ENCODE peak calls at places on chromosomes 2 and 18, in five cellular contexts. One of them, this sample, is unnamed. For H3K79me2 and H3K9me3, the result is how much of the 10 kb centered on the place peaks cover.

GRCh38 chr2:74002515-74003391 is 18.0 kb downstream of the TET3 start:
- DNase-seq in fibroblast of lung: peak
- DNase-seq in neural progenitor cell: peak
- DNase-seq in MM.1S: peak
- DNase-seq in PC-9: no peak
- DNase-seq in this sample: peak

GRCh38 chr18:42614619-42615293 is 500.7 kb downstream of the RIT2 start:
- DNase-seq in MM.1S: no peak
- DNase-seq in neural progenitor cell: no peak
- DNase-seq in fibroblast of lung: peak
- DNase-seq in PC-9: no peak
- DNase-seq in this sample: no peak

GRCh38 chr18:48893559-48894265 is 57.1 kb downstream of the SMAD7 start:
- DNase-seq in neural progenitor cell: no peak
- DNase-seq in MM.1S: no peak
- DNase-seq in PC-9: no peak
- DNase-seq in fibroblast of lung: no peak
- DNase-seq in this sample: no peak

GRCh38 chr2:72378737-72379346 is 231.2 kb upstream of the CYP26B1 start:
- DNase-seq in PC-9: no peak
- DNase-seq in fibroblast of lung: peak
- DNase-seq in MM.1S: no peak
- DNase-seq in neural progenitor cell: no peak
- DNase-seq in this sample: no peak

GRCh38 chr18:9494778-9495302 is 19.5 kb downstream of the RALBP1 start:
- DNase-seq in fibroblast of lung: peak
- DNase-seq in PC-9: no peak
- DNase-seq in MM.1S: peak
- DNase-seq in neural progenitor cell: no peak
- DNase-seq in this sample: no peak

GRCh38 chr2:132255714-132256113 is 94.0 kb upstream of the ANKRD30BL start:
- DNase-seq in fibroblast of lung: no peak
- DNase-seq in MM.1S: no peak
- DNase-seq in PC-9: no peak
- DNase-seq in neural progenitor cell: no peak
- DNase-seq in this sample: no peak

GRCh38 chr2:120867290-120868231 is 131.9 kb downstream of the GLI2 start:
- DNase-seq in fibroblast of lung: peak
- DNase-seq in MM.1S: no peak
- DNase-seq in neural progenitor cell: peak
- DNase-seq in PC-9: peak
- DNase-seq in this sample: peak

GRCh38 chr2:128440087-128440665 is 121.5 kb upstream of the HS6ST1 start:
- DNase-seq in fibroblast of lung: no peak
- DNase-seq in PC-9: no peak
- DNase-seq in MM.1S: no peak
- DNase-seq in neural progenitor cell: no peak
- DNase-seq in this sample: no peak

GRCh38 chr2:73053316-73054114 is 18.0 kb downstream of the SFXN5 start:
- DNase-seq in fibroblast of lung: peak
- DNase-seq in PC-9: no peak
- DNase-seq in MM.1S: no peak
- DNase-seq in neural progenitor cell: no peak
- DNase-seq in this sample: peak

GRCh38 chr2:214481204-214481603 is 70.3 kb downstream of the VWC2L start:
- DNase-seq in PC-9: no peak
- DNase-seq in neural progenitor cell: peak
- DNase-seq in MM.1S: peak
- DNase-seq in fibroblast of lung: peak
- DNase-seq in this sample: peak

GRCh38 chr2:80199504-80199903 is 105.0 kb downstream of the LRRTM1 start:
- DNase-seq in MM.1S: no peak
- DNase-seq in neural progenitor cell: no peak
- DNase-seq in fibroblast of lung: no peak
- DNase-seq in PC-9: no peak
- DNase-seq in this sample: no peak

GRCh38 chr18:23716516-23716915 is 27.3 kb downstream of the LAMA3 start:
- DNase-seq in neural progenitor cell: no peak
- DNase-seq in fibroblast of lung: peak
- DNase-seq in MM.1S: no peak
- DNase-seq in PC-9: peak
- DNase-seq in this sample: peak

GRCh38 chr18:23779696-23780303 is 90.5 kb downstream of the LAMA3 start:
- DNase-seq in MM.1S: no peak
- DNase-seq in neural progenitor cell: no peak
- DNase-seq in fibroblast of lung: peak
- DNase-seq in PC-9: no peak
- DNase-seq in this sample: peak

GRCh38 chr18:59996370-59996966 is 96.7 kb downstream of the PMAIP1 start:
- DNase-seq in MM.1S: peak
- DNase-seq in fibroblast of lung: peak
- DNase-seq in neural progenitor cell: peak
- DNase-seq in PC-9: peak
- DNase-seq in this sample: peak

GRCh38 chr18:44700652-44701051 is 20.0 kb downstream of the SETBP1 start:
- DNase-seq in neural progenitor cell: no peak
- DNase-seq in PC-9: no peak
- DNase-seq in fibroblast of lung: peak
- DNase-seq in MM.1S: no peak
- DNase-seq in this sample: peak

GRCh38 chr2:227849906-227850305 is 21.5 kb upstream of the DAW1 start:
- DNase-seq in MM.1S: no peak
- DNase-seq in neural progenitor cell: no peak
- DNase-seq in fibroblast of lung: peak
- DNase-seq in PC-9: no peak
- DNase-seq in this sample: peak

GRCh38 chr2:13638181-13638580 is 921.4 kb downstream of the TRIB2 start:
- DNase-seq in MM.1S: no peak
- DNase-seq in PC-9: no peak
- DNase-seq in neural progenitor cell: no peak
- DNase-seq in fibroblast of lung: peak
- DNase-seq in this sample: peak

GRCh38 chr2:101018934-101019333 is 16.8 kb downstream of the RPL31 start:
- DNase-seq in PC-9: no peak
- DNase-seq in MM.1S: no peak
- DNase-seq in neural progenitor cell: no peak
- DNase-seq in fibroblast of lung: no peak
- DNase-seq in this sample: no peak

GRCh38 chr2:211033765-211034164 is 477.4 kb downstream of the CPS1 start:
- DNase-seq in neural progenitor cell: peak
- DNase-seq in PC-9: no peak
- DNase-seq in MM.1S: peak
- DNase-seq in fibroblast of lung: peak
- DNase-seq in this sample: peak

GRCh38 chr2:70930371-70931329 is 5.0 kb upstream of the ATP6V1B1 start:
- DNase-seq in MM.1S: no peak
- DNase-seq in PC-9: peak
- DNase-seq in neural progenitor cell: no peak
- DNase-seq in fibroblast of lung: no peak
- DNase-seq in this sample: no peak

GRCh38 chr2:241248897-241249296 is 60.4 kb downstream of the ANO7 start:
- DNase-seq in PC-9: no peak
- DNase-seq in MM.1S: no peak
- DNase-seq in fibroblast of lung: peak
- DNase-seq in neural progenitor cell: no peak
- DNase-seq in this sample: peak

GRCh38 chr2:234958746-234959395 is 7.1 kb downstream of the SH3BP4 start:
- DNase-seq in MM.1S: no peak
- DNase-seq in fibroblast of lung: no peak
- DNase-seq in PC-9: no peak
- DNase-seq in neural progenitor cell: no peak
- DNase-seq in this sample: no peak

GRCh38 chr2:124325667-124326425 is 300.8 kb downstream of the CNTNAP5 start:
- DNase-seq in MM.1S: no peak
- DNase-seq in neural progenitor cell: no peak
- DNase-seq in PC-9: no peak
- DNase-seq in fibroblast of lung: no peak
- DNase-seq in this sample: peak

GRCh38 chr2:231413921-231414476 is 18.5 kb downstream of the B3GNT7 start:
- DNase-seq in fibroblast of lung: no peak
- DNase-seq in MM.1S: no peak
- DNase-seq in neural progenitor cell: no peak
- DNase-seq in PC-9: no peak
- DNase-seq in this sample: no peak

GRCh38 chr18:79251021-79251420 is 144.7 kb upstream of the NFATC1 start:
- DNase-seq in MM.1S: no peak
- DNase-seq in neural progenitor cell: no peak
- DNase-seq in fibroblast of lung: peak
- DNase-seq in PC-9: no peak
- DNase-seq in this sample: no peak

GRCh38 chr18:26549486-26550435 is 1.4 kb upstream of the KCTD1 start:
- DNase-seq in fibroblast of lung: peak
- DNase-seq in neural progenitor cell: peak
- DNase-seq in MM.1S: peak
- DNase-seq in PC-9: peak
- DNase-seq in this sample: peak

GRCh38 chr2:217903859-217904613 is 98.8 kb downstream of the TNS1 start:
- DNase-seq in PC-9: no peak
- DNase-seq in MM.1S: no peak
- DNase-seq in neural progenitor cell: no peak
- DNase-seq in fibroblast of lung: peak
- DNase-seq in this sample: peak

GRCh38 chr2:194564422-194564821 is 1092.6 kb upstream of the SLC39A10 start:
- DNase-seq in MM.1S: peak
- DNase-seq in neural progenitor cell: no peak
- DNase-seq in fibroblast of lung: no peak
- DNase-seq in PC-9: no peak
- DNase-seq in this sample: no peak

GRCh38 chr2:132274000-132274399 is 112.2 kb upstream of the ANKRD30BL start:
- DNase-seq in MM.1S: no peak
- DNase-seq in PC-9: no peak
- DNase-seq in neural progenitor cell: no peak
- DNase-seq in fibroblast of lung: no peak
- DNase-seq in this sample: no peak

GRCh38 chr2:190447766-190448165 is 39.6 kb downstream of the MFSD6 start:
- DNase-seq in PC-9: no peak
- DNase-seq in neural progenitor cell: no peak
- DNase-seq in MM.1S: no peak
- DNase-seq in fibroblast of lung: no peak
- DNase-seq in this sample: no peak

GRCh38 chr2:112542974-112543760 is 902 bp downstream of the POLR1B start:
- DNase-seq in neural progenitor cell: peak
- DNase-seq in PC-9: no peak
- DNase-seq in MM.1S: peak
- DNase-seq in fibroblast of lung: peak
- DNase-seq in this sample: peak

GRCh38 chr2:136067465-136067864 is 50.5 kb downstream of the CXCR4 start:
- DNase-seq in PC-9: no peak
- DNase-seq in fibroblast of lung: no peak
- DNase-seq in neural progenitor cell: no peak
- DNase-seq in MM.1S: no peak
- DNase-seq in this sample: no peak

GRCh38 chr18:58542426-58543159 is 86.3 kb downstream of the ALPK2 start:
- DNase-seq in neural progenitor cell: no peak
- DNase-seq in MM.1S: no peak
- DNase-seq in PC-9: no peak
- DNase-seq in fibroblast of lung: no peak
- DNase-seq in this sample: peak
- TF ChIP-seq EZH2 in neural progenitor cell: no peak
- TF ChIP-seq EZH2 in MM.1S: no peak
- TF ChIP-seq EZH2 in PC-9: no peak
- TF ChIP-seq EZH2 in fibroblast of lung: no peak
- TF ChIP-seq EZH2 in this sample: no peak

GRCh38 chr2:36594849-36595248 is 3.1 kb downstream of the FEZ2 start:
- DNase-seq in fibroblast of lung: no peak
- DNase-seq in MM.1S: no peak
- DNase-seq in neural progenitor cell: no peak
- DNase-seq in PC-9: no peak
- DNase-seq in this sample: no peak

GRCh38 chr2:36597532-36598377 is at the start of gene FEZ2:
- DNase-seq in PC-9: peak
- DNase-seq in neural progenitor cell: peak
- DNase-seq in fibroblast of lung: peak
- DNase-seq in MM.1S: peak
- DNase-seq in this sample: peak

GRCh38 chr2:36596397-36596796 is 1.6 kb downstream of the FEZ2 start:
- DNase-seq in neural progenitor cell: no peak
- DNase-seq in PC-9: no peak
- DNase-seq in fibroblast of lung: no peak
- DNase-seq in MM.1S: no peak
- DNase-seq in this sample: no peak

GRCh38 chr2:36597003-36597531 is 901 bp downstream of the FEZ2 start:
- DNase-seq in fibroblast of lung: no peak
- DNase-seq in PC-9: no peak
- DNase-seq in MM.1S: no peak
- DNase-seq in neural progenitor cell: peak
- DNase-seq in this sample: no peak
- H3K79me2 ChIP-seq in fibroblast of lung: under half
- H3K79me2 ChIP-seq in PC-9: under half
- H3K79me2 ChIP-seq in MM.1S: under half
- H3K79me2 ChIP-seq in neural progenitor cell: under half
- H3K79me2 ChIP-seq in this sample: half or more

DNA sequence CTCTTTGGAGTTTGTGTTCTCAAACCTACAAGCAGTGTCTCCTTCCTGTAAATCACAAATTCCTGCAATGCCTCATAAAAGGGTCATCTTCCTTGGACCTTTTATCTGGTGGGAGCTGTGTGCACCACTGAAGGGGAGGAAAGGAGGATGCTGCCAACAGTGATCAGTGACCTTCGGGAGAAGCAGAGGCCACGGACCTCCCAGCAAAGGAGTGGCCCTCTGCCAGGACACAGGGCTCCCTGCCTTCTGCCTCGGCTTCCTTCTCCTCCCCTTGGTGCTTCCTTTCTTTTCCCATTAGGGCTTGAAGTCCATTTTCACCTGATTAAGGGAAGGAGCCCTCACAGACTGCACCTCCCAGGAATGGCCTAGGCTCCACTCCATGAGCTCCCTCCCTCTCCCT is 85.3 kb upstream of the ITGA6 start:
- DNase-seq in fibroblast of lung: no peak
- DNase-seq in MM.1S: no peak
- DNase-seq in PC-9: no peak
- DNase-seq in neural progenitor cell: no peak
- DNase-seq in this sample: no peak
- H3K9me3 ChIP-seq in fibroblast of lung: under half
- H3K9me3 ChIP-seq in MM.1S: under half
- H3K9me3 ChIP-seq in PC-9: under half
- H3K9me3 ChIP-seq in neural progenitor cell: under half
- H3K9me3 ChIP-seq in this sample: under half

DNA sequence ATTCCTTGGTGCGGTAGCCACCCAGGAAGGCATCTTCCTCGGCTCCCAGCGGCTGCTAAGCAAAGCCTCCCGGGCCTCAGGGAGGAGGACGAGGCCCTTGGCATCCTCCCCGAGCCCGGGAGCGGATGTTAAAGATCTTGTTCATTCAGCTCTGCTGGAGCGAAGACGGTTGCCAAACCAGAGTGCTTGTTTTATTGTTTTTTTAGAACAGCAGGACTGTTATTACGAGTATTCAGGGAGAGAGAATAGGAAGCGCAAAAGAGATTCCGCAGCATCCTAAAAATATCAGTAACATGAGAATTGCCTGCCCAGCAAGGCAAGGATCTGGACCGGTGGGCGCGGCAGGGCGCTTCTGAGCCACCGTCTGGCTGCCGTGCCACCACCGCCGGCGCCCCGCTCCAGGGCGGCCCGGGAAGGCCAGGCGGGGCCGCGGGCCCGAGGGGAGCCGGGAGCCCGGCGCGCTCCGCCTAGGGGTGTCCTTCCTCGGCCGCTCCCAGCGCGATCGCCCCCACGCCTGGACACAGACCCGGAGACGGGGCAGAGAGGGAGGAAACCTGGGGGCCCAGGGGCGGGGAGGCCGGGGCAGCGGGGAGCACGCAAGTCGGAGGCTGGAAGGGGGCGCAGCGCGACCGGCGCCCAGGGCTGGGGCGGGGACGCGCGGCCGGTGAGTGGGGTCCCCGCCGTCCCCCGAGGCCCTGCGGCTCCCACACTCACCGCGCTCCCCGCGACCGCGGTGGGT is 850 bp downstream of the CYS1 start:
- DNase-seq in PC-9: peak
- DNase-seq in fibroblast of lung: peak
- DNase-seq in neural progenitor cell: peak
- DNase-seq in MM.1S: no peak
- DNase-seq in this sample: peak
- TF ChIP-seq EZH2 in PC-9: peak
- TF ChIP-seq EZH2 in fibroblast of lung: peak
- TF ChIP-seq EZH2 in neural progenitor cell: peak
- TF ChIP-seq EZH2 in MM.1S: no peak
- TF ChIP-seq EZH2 in this sample: no peak

This sample was measured in GM23248.